ENCODE peak calls at places on chromosomes 1 and 21, in five cellular contexts. M is GM23248; B is naive thymus-derived CD8-positive, alpha-beta T cell; D is EH; T is NCI-H345. H is an unnamed sample.

GRCh38 chr1:225572422-225572821 is 80.5 kb downstream of the ENAH start:
- DNase-seq in M (peak), B (no peak), D (peak), T (no peak), H (no peak)

GRCh38 chr1:223717695-223718363 is 5.5 kb downstream of the CAPN2 start:
- DNase-seq in M (peak), B (no peak), D (no peak), T (no peak), H (no peak)

GRCh38 chr1:233777571-233777970 is 126.9 kb upstream of the SLC35F3 start:
- DNase-seq in M (no peak), B (no peak), D (no peak), T (no peak), H (no peak)

GRCh38 chr1:177328251-177328650 is 157.5 kb downstream of the BRINP2 start:
- DNase-seq in M (peak), B (no peak), D (no peak), T (no peak), H (no peak)

GRCh38 chr1:168819668-168820067 is 90.7 kb upstream of the DPT start:
- DNase-seq in M (no peak), B (no peak), D (no peak), T (no peak), H (no peak)

GRCh38 chr1:182569939-182570610 is 19.0 kb downstream of the RNASEL start:
- DNase-seq in M (no peak), B (no peak), D (no peak), T (no peak), H (no peak)

GRCh38 chr1:161009602-161010211 is 11.2 kb downstream of the F11R start:
- DNase-seq in M (no peak), B (no peak), D (no peak), T (no peak), H (no peak)

GRCh38 chr1:175157200-175157599 is 35.4 kb downstream of the KIAA0040 start:
- DNase-seq in M (no peak), B (no peak), D (no peak), T (no peak), H (no peak)

GRCh38 chr1:237789619-237790018 is 101.1 kb downstream of the ZP4 start:
- DNase-seq in M (no peak), B (no peak), D (no peak), T (no peak), H (no peak)

GRCh38 chr21:45277101-45278045 is 10.3 kb downstream of the POFUT2 start:
- DNase-seq in M (no peak), B (no peak), D (no peak), T (no peak), H (no peak)

GRCh38 chr1:3442331-3442730 is 12.1 kb upstream of the ARHGEF16 start:
- DNase-seq in M (no peak), B (no peak), D (no peak), T (no peak), H (no peak)

GRCh38 chr1:32194984-32195383 is 5.4 kb upstream of the CCDC28B start:
- DNase-seq in M (no peak), B (no peak), D (no peak), T (no peak), H (no peak)

GRCh38 chr1:198018529-198018928 is 101.4 kb downstream of the LHX9 start:
- DNase-seq in M (peak), B (no peak), D (peak), T (no peak), H (no peak)

GRCh38 chr1:20308569-20308968 is 17.9 kb downstream of the VWA5B1 start:
- DNase-seq in M (no peak), B (no peak), D (no peak), T (no peak), H (no peak)

GRCh38 chr1:85224734-85225623 is 24.2 kb upstream of the SYDE2 start:
- DNase-seq in M (no peak), B (no peak), D (peak), T (peak), H (no peak)

GRCh38 chr1:160707171-160708109 is 4.2 kb downstream of the CD48 start:
- DNase-seq in M (no peak), B (peak), D (no peak), T (no peak), H (no peak)

GRCh38 chr21:34801519-34802132 is 132.8 kb downstream of the CLIC6 start:
- DNase-seq in M (no peak), B (no peak), D (no peak), T (no peak), H (no peak)

GRCh38 chr1:205930698-205931330 is 12.4 kb downstream of the SLC26A9 start:
- DNase-seq in M (no peak), B (no peak), D (no peak), T (no peak), H (no peak)

GRCh38 chr1:92482665-92483441 is 3.9 kb downstream of the GFI1 start:
- DNase-seq in M (peak), B (peak), D (peak), T (no peak), H (peak)

GRCh38 chr1:234069760-234070159 is 165.3 kb downstream of the SLC35F3 start:
- DNase-seq in M (no peak), B (no peak), D (peak), T (no peak), H (no peak)

GRCh38 chr1:27658951-27659496 is 13.0 kb downstream of the IFI6 start:
- DNase-seq in M (peak), B (no peak), D (peak), T (no peak), H (no peak)

GRCh38 chr1:89171067-89171438 is 4.8 kb downstream of the GBP7 start:
- DNase-seq in M (no peak), B (no peak), D (no peak), T (no peak), H (no peak)

GRCh38 chr1:156146006-156146748 is 7.2 kb upstream of the SEMA4A start:
- DNase-seq in M (peak), B (peak), D (peak), T (peak), H (no peak)

GRCh38 chr1:205313681-205314308 is 7.8 kb downstream of the NUAK2 start:
- DNase-seq in M (no peak), B (peak), D (peak), T (peak), H (no peak)

GRCh38 chr1:23838401-23838866 is 13.2 kb upstream of the HMGCL start:
- DNase-seq in M (peak), B (peak), D (peak), T (peak), H (peak)

GRCh38 chr1:204383163-204383904 is 23.6 kb upstream of the PLEKHA6 start:
- DNase-seq in M (no peak), B (no peak), D (no peak), T (no peak), H (no peak)

GRCh38 chr21:44298301-44298700 is 1.6 kb upstream of the PFKL start:
- DNase-seq in M (peak), B (peak), D (peak), T (no peak), H (no peak)

GRCh38 chr1:87805661-87806376 is 477.1 kb downstream of the LMO4 start:
- DNase-seq in M (peak), B (no peak), D (peak), T (no peak), H (no peak)

GRCh38 chr1:209162651-209163050 is 420.9 kb upstream of the CAMK1G start:
- DNase-seq in M (no peak), B (no peak), D (peak), T (no peak), H (no peak)

GRCh38 chr1:214318356-214318755 is 37.4 kb downstream of the SMYD2 start:
- DNase-seq in M (no peak), B (no peak), D (no peak), T (no peak), H (no peak)